ENCODE peak calls at places on chromosome 2, in eight cellular contexts. D, Q, L, V, N, X, M and O are unnamed samples.

GRCh38 chr2:45755585-45756330 is 104.3 kb downstream of the PRKCE start:
- DNase-seq in D (peak), Q (no peak), L (no peak), V (no peak), N (no peak), X (no peak), M (peak), O (no peak)

GRCh38 chr2:173223880-173224279 is 130.8 kb upstream of the CDCA7 start:
- DNase-seq in D (no peak), Q (no peak), L (no peak), V (no peak), N (no peak), X (no peak), M (no peak), O (no peak)

GRCh38 chr2:227460079-227460485 is 11.9 kb upstream of the AGFG1 start:
- DNase-seq in D (peak), Q (no peak), L (no peak), V (no peak), N (no peak), X (no peak), M (peak), O (peak)

GRCh38 chr2:79191081-79191480 is 31.5 kb upstream of the REG3A start:
- DNase-seq in D (no peak), Q (no peak), L (no peak), V (peak), N (no peak), X (no peak), M (no peak), O (no peak)

GRCh38 chr2:148829618-148830017 is 45.4 kb upstream of the KIF5C start:
- DNase-seq in D (no peak), Q (no peak), L (no peak), V (no peak), N (no peak), X (no peak), M (no peak), O (no peak)

GRCh38 chr2:26640331-26640745 is 828 bp downstream of the CIB4 start:
- DNase-seq in D (peak), Q (peak), L (no peak), V (peak), N (no peak), X (no peak), M (peak), O (no peak)

GRCh38 chr2:240792658-240793312 is 27.2 kb downstream of the KIF1A start:
- DNase-seq in D (no peak), Q (no peak), L (no peak), V (no peak), N (no peak), X (no peak), M (no peak), O (no peak)

GRCh38 chr2:234546770-234547169 is 49.9 kb upstream of the ARL4C start:
- DNase-seq in D (no peak), Q (no peak), L (no peak), V (no peak), N (no peak), X (no peak), M (no peak), O (no peak)

GRCh38 chr2:169933124-169933711 is 106.0 kb downstream of the UBR3 start:
- DNase-seq in D (peak), Q (no peak), L (peak), V (peak), N (peak), X (no peak), M (peak), O (no peak)

GRCh38 chr2:233857511-233858118 is 3.3 kb upstream of the HJURP start:
- DNase-seq in D (no peak), Q (peak), L (no peak), V (no peak), N (no peak), X (no peak), M (no peak), O (no peak)

GRCh38 chr2:188518391-188518790 is 226.7 kb downstream of the GULP1 start:
- DNase-seq in D (peak), Q (no peak), L (no peak), V (no peak), N (no peak), X (no peak), M (no peak), O (no peak)

GRCh38 chr2:96699621-96700020 is 40.2 kb downstream of the LMAN2L start:
- DNase-seq in D (no peak), Q (no peak), L (no peak), V (no peak), N (no peak), X (no peak), M (no peak), O (no peak)

GRCh38 chr2:161307676-161308075 is 549 bp upstream of the PSMD14 start:
- DNase-seq in D (no peak), Q (no peak), L (no peak), V (no peak), N (no peak), X (no peak), M (peak), O (peak)

GRCh38 chr2:209790066-209790728 is 18.6 kb downstream of the UNC80 start:
- DNase-seq in D (no peak), Q (no peak), L (no peak), V (no peak), N (no peak), X (no peak), M (no peak), O (no peak)

GRCh38 chr2:120253021-120253882 is 600 bp downstream of the RALB start:
- DNase-seq in D (peak), Q (peak), L (peak), V (no peak), N (no peak), X (peak), M (peak), O (no peak)

GRCh38 chr2:225165052-225165451 is 122.8 kb upstream of the DOCK10 start:
- DNase-seq in D (peak), Q (no peak), L (no peak), V (no peak), N (peak), X (no peak), M (peak), O (no peak)

GRCh38 chr2:25323042-25323514 is 18.6 kb downstream of the DNMT3A start:
- DNase-seq in D (peak), Q (peak), L (no peak), V (no peak), N (no peak), X (no peak), M (no peak), O (no peak)

GRCh38 chr2:200317975-200318374 is 11.5 kb downstream of the SPATS2L start:
- DNase-seq in D (no peak), Q (no peak), L (no peak), V (no peak), N (no peak), X (no peak), M (no peak), O (no peak)

GRCh38 chr2:120289221-120289906 is 36.7 kb downstream of the RALB start:
- DNase-seq in D (no peak), Q (no peak), L (no peak), V (no peak), N (no peak), X (no peak), M (no peak), O (no peak)

GRCh38 chr2:72173640-72174321 is 26.1 kb upstream of the CYP26B1 start:
- DNase-seq in D (peak), Q (no peak), L (no peak), V (no peak), N (no peak), X (no peak), M (no peak), O (no peak)

GRCh38 chr2:26579025-26579722 is 62.0 kb downstream of the CIB4 start:
- DNase-seq in D (no peak), Q (no peak), L (no peak), V (no peak), N (no peak), X (no peak), M (no peak), O (no peak)

GRCh38 chr2:209114588-209114987 is 309.3 kb upstream of the MAP2 start:
- DNase-seq in D (no peak), Q (no peak), L (no peak), V (no peak), N (no peak), X (no peak), M (no peak), O (no peak)

GRCh38 chr2:191150451-191151314 is at the start of gene STAT4:
- DNase-seq in D (no peak), Q (peak), L (no peak), V (no peak), N (no peak), X (no peak), M (no peak), O (no peak)

GRCh38 chr2:222318712-222319575 is 20.1 kb upstream of the PAX3 start:
- DNase-seq in D (no peak), Q (peak), L (no peak), V (no peak), N (no peak), X (no peak), M (no peak), O (no peak)

GRCh38 chr2:112958428-112959108 is 19.2 kb upstream of the IL36G start:
- DNase-seq in D (peak), Q (no peak), L (peak), V (no peak), N (peak), X (peak), M (peak), O (peak)

GRCh38 chr2:45218931-45219339 is 209.7 kb upstream of the SIX2 start:
- DNase-seq in D (no peak), Q (no peak), L (no peak), V (no peak), N (no peak), X (no peak), M (no peak), O (no peak)

GRCh38 chr2:46824611-46825010 is 91.0 kb downstream of the MCFD2 start:
- DNase-seq in D (no peak), Q (no peak), L (no peak), V (no peak), N (no peak), X (no peak), M (no peak), O (no peak)

GRCh38 chr2:59959944-59960343 is 593.5 kb downstream of the BCL11A start:
- DNase-seq in D (no peak), Q (no peak), L (no peak), V (no peak), N (no peak), X (no peak), M (no peak), O (no peak)

GRCh38 chr2:41033127-41033526 is 581.2 kb upstream of the SLC8A1 start:
- DNase-seq in D (no peak), Q (no peak), L (no peak), V (no peak), N (no peak), X (no peak), M (no peak), O (no peak)

GRCh38 chr2:179373826-179374225 is 109.2 kb upstream of the SESTD1 start:
- DNase-seq in D (no peak), Q (no peak), L (no peak), V (no peak), N (no peak), X (no peak), M (no peak), O (no peak)

GRCh38 chr2:128413014-128413717 is 94.5 kb upstream of the HS6ST1 start:
- DNase-seq in D (no peak), Q (no peak), L (no peak), V (no peak), N (no peak), X (no peak), M (no peak), O (no peak)